ENCODE peak calls at places on chromosome 9, in four cellular contexts. L, Y, D and O are unnamed samples.

GRCh38 chr9:90950600-90950999 is 149.0 kb downstream of the SYK start:
- DNase-seq in L (no peak), Y (no peak), D (no peak), O (no peak)

GRCh38 chr9:12935714-12936113 is 160.9 kb downstream of the LURAP1L start:
- DNase-seq in L (no peak), Y (no peak), D (no peak), O (no peak)

GRCh38 chr9:94868462-94868861 is 142.0 kb downstream of the AOPEP start:
- DNase-seq in L (no peak), Y (no peak), D (no peak), O (no peak)

GRCh38 chr9:4864234-4864661 is 71.5 kb downstream of the RCL1 start:
- DNase-seq in L (peak; percentile 17), Y (no peak), D (peak; percentile 47), O (no peak)

GRCh38 chr9:117247271-117247670 is 167.6 kb downstream of the ASTN2 start:
- DNase-seq in L (no peak), Y (peak; percentile 28), D (no peak), O (peak; percentile 2)

GRCh38 chr9:133389562-133389961 is 13.4 kb downstream of the STKLD1 start:
- DNase-seq in L (no peak), Y (no peak), D (no peak), O (no peak)

GRCh38 chr9:93193373-93193725 is 9.4 kb downstream of the WNK2 start:
- DNase-seq in L (no peak), Y (no peak), D (no peak), O (no peak)

GRCh38 chr9:73116030-73116429 is 35.6 kb upstream of the ANXA1 start:
- DNase-seq in L (no peak), Y (no peak), D (no peak), O (no peak)

GRCh38 chr9:29043070-29043469 is 1469.8 kb upstream of the C9orf72 start:
- DNase-seq in L (no peak), Y (no peak), D (no peak), O (no peak)

GRCh38 chr9:96495341-96495740 is 45.4 kb downstream of the HABP4 start:
- DNase-seq in L (no peak), Y (no peak), D (no peak), O (no peak)

DNA sequence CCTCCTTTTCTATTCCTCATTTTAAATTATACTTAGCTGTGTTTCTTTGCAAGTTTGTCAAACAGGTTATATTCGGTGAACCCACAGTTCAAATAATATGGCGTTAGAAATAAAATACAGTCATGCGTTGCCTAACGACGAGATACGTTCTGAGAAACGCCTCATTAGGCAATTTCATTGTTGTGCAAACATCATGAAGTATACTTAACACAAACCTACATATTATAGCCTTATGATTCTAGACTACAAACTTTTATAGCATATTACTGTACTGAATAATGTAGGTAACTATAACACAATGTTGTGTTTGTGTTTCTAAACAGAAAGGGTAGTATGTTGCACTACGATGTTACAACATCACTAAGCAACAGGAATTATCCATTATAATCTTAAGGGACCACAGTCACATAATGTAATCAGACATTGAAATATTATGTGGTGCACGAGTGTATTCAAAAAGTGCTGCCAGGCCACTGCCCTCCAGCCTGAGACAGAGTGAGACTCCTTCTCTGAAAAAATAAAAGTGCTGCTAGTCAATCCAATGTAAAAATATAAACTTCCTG is 3.0 kb upstream of the SMC2 start:
- DNase-seq in L (no peak), Y (no peak), D (no peak), O (no peak)
- TF ChIP-seq HMGXB4 in L (no peak), Y (no peak), D (no peak), O (no peak)

GRCh38 chr9:136951541-136952353 is at the start of gene LCN12:
- DNase-seq in L (no peak), Y (no peak), D (no peak), O (no peak)
- TF ChIP-seq HMGXB4 in L (no peak), Y (no peak), D (no peak), O (no peak)

GRCh38 chr9:71685394-71685793 is 82.9 kb downstream of the CEMIP2 start:
- DNase-seq in L (no peak), Y (no peak), D (peak; percentile 25), O (no peak)
- TF ChIP-seq HMGXB4 in L (no peak), Y (no peak), D (no peak), O (no peak)

GRCh38 chr9:80448996-80449395 is 877.2 kb downstream of the TLE4 start:
- DNase-seq in L (no peak), Y (no peak), D (no peak), O (no peak)

GRCh38 chr9:80449513-80449912 is 877.7 kb downstream of the TLE4 start:
- DNase-seq in L (peak; percentile 11), Y (no peak), D (no peak), O (no peak)
- TF ChIP-seq HMGXB4 in L (no peak), Y (no peak), D (no peak), O (no peak)

GRCh38 chr9:98189412-98189811 is 3.0 kb downstream of the CORO2A start:
- DNase-seq in L (no peak), Y (no peak), D (no peak), O (no peak)

GRCh38 chr9:98191210-98191609 is 1.2 kb downstream of the CORO2A start:
- DNase-seq in L (no peak), Y (no peak), D (no peak), O (no peak)

GRCh38 chr9:98191615-98192502 is 578 bp downstream of the CORO2A start:
- DNase-seq in L (peak; percentile 45), Y (no peak), D (peak; percentile 59), O (no peak)

GRCh38 chr9:98192503-98193335 is at the start of gene CORO2A:
- DNase-seq in L (peak; percentile 89), Y (peak; percentile 80), D (peak; percentile 90), O (peak; percentile 67)

DNA sequence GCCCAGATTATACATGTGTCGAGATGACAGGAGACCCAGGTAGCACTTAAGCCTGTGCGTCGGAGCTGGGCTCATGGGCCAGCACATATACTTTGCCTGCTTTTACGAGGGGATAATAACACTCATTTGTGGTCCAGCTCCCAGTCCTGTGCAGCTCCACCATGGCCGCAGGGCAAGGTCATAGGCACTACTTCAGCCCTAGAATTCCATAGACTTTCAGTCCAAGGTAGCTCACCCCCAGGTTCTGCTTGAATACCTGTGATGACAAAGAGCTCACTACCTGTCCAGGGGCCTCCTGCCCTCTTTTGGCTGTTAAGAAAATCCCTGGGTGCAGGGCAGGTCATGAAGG is 1.7 kb downstream of the CORO2A start:
- DNase-seq in L (no peak), Y (no peak), D (no peak), O (no peak)
- TF ChIP-seq HMGXB4 in L (no peak), Y (no peak), D (no peak), O (no peak)

DNA sequence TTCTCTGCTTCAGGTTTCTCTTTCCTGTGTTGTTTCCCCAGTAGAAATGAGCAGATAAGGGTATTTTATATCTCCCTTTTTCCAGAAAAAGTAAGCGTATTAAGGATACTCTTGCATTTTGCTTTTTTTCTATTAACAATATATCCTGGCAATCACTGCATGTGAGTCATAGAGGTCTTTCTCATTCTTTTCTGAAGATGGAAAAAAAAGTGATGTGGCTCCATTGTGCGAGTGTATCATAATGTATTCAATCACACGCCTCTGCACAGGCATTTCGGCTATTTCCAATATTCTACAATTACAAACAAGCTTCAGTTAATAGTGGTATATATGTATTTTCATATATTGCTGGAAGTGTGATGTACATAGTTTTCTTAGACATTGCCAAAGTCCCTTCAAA is 155.9 kb downstream of the MED27 start:
- DNase-seq in L (no peak), Y (no peak), D (no peak), O (no peak)
- TF ChIP-seq HMGXB4 in L (no peak), Y (no peak), D (no peak), O (no peak)

GRCh38 chr9:134861586-134862334 is 18.9 kb upstream of the FCN2 start:
- DNase-seq in L (no peak), Y (no peak), D (no peak), O (no peak)
- TF ChIP-seq HMGXB4 in L (no peak), Y (no peak), D (no peak), O (no peak)

GRCh38 chr9:37956423-37956820 is 52.5 kb upstream of the SLC25A51 start:
- DNase-seq in L (no peak), Y (no peak), D (no peak), O (no peak)
- TF ChIP-seq HMGXB4 in L (no peak), Y (no peak), D (no peak), O (no peak)